ENCODE peak calls at places on chromosomes 12 and 14, in four cellular contexts. O is brain microvascular endothelial cell; F is AG09319; K is CD8-positive, alpha-beta T cell. A is an unnamed sample.
A peak's percentile ranks its signal among the peaks of the same experiment; 100 is the strongest.

GRCh38 chr14:70118064-70118463 is 70.7 kb downstream of the SLC8A3 start:
- DNase-seq in K (no peak), O (no peak), F (no peak), A (no peak)

GRCh38 chr12:40827923-40828592 is 135.8 kb downstream of the CNTN1 start:
- DNase-seq in K (no peak), F (no peak), O (no peak), A (no peak)

GRCh38 chr12:2378835-2379330 is 326.1 kb downstream of the CACNA1C start:
- DNase-seq in O (no peak), F (no peak), K (no peak), A (no peak)

GRCh38 chr12:685388-685787 is 22.1 kb upstream of the NINJ2 start:
- DNase-seq in O (peak; percentile 90), F (no peak), K (peak; percentile 90), A (no peak)

GRCh38 chr12:51705450-51705849 is 114.4 kb downstream of the SCN8A start:
- DNase-seq in O (no peak), F (no peak), K (no peak), A (no peak)

GRCh38 chr14:99131632-99132271 is 140.2 kb downstream of the BCL11B start:
- DNase-seq in O (no peak), F (no peak), K (no peak), A (no peak)

GRCh38 chr12:79692249-79692619 is 1.5 kb upstream of the PAWR start:
- DNase-seq in F (no peak), K (no peak), O (no peak), A (no peak)

GRCh38 chr12:117028254-117028653 is 71.0 kb downstream of the TESC start:
- DNase-seq in O (no peak), F (no peak), K (no peak), A (no peak)

GRCh38 chr12:104549820-104550480 is 93.2 kb downstream of the CHST11 start:
- DNase-seq in K (no peak), O (peak; percentile 27), F (no peak), A (no peak)

GRCh38 chr12:43711348-43711747 is 47.2 kb downstream of the PUS7L start:
- DNase-seq in F (no peak), O (no peak), K (no peak), A (no peak)

GRCh38 chr12:107404981-107405380 is 280.6 kb upstream of the PWP1 start:
- DNase-seq in F (no peak), K (no peak), O (peak; percentile 34), A (no peak)

GRCh38 chr12:92621312-92621711 is 81.5 kb upstream of the PLEKHG7 start:
- DNase-seq in K (no peak), O (no peak), F (no peak), A (no peak)

GRCh38 chr12:47990351-47991105 is 13.7 kb downstream of the COL2A1 start:
- DNase-seq in K (peak; percentile 63), F (no peak), O (no peak), A (no peak)

GRCh38 chr14:68333265-68333664 is 459.6 kb downstream of the ZFP36L1 start:
- DNase-seq in O (no peak), F (no peak), K (no peak), A (no peak)

GRCh38 chr12:44654641-44655625 is 221.2 kb downstream of the NELL2 start:
- DNase-seq in F (no peak), O (no peak), K (no peak), A (no peak)

GRCh38 chr14:50053935-50054334 is 62.4 kb downstream of the VCPKMT start:
- DNase-seq in O (no peak), F (no peak), K (no peak), A (no peak)

GRCh38 chr14:31950760-31951637 is 126.1 kb upstream of the ARHGAP5 start:
- DNase-seq in K (no peak), F (no peak), O (no peak), A (no peak)

GRCh38 chr14:100416921-100417451 is 93.8 kb downstream of the SLC25A47 start:
- DNase-seq in K (no peak), O (no peak), F (no peak), A (peak; percentile 57)

GRCh38 chr12:15856097-15856982 is 25.8 kb upstream of the STRAP start:
- DNase-seq in F (peak; percentile 45), O (peak; percentile 79), K (peak; percentile 39), A (no peak)

GRCh38 chr12:54232790-54233189 is 44.0 kb upstream of the SMUG1 start:
- DNase-seq in O (peak; percentile 35), F (no peak), K (no peak), A (peak; percentile 63)

GRCh38 chr12:1122803-1123202 is 131.8 kb downstream of the ERC1 start:
- DNase-seq in K (peak; percentile 83), O (no peak), F (no peak), A (no peak)

GRCh38 chr14:67762051-67762450 is 54.3 kb downstream of the ZFYVE26 start:
- DNase-seq in K (no peak), O (no peak), F (no peak), A (no peak)

GRCh38 chr14:55807992-55808391 is 228.0 kb downstream of the KTN1 start:
- DNase-seq in O (no peak), K (no peak), F (no peak), A (no peak)

GRCh38 chr12:20370001-20370381 is 1.7 kb downstream of the PDE3A start:
- DNase-seq in F (no peak), O (peak; percentile 20), K (no peak), A (no peak)

GRCh38 chr12:100857971-100858370 is 63.4 kb downstream of the ANO4 start:
- DNase-seq in F (no peak), K (no peak), O (no peak), A (no peak)

GRCh38 chr12:56723889-56724659 is 1.0 kb downstream of the NACA start:
- DNase-seq in K (no peak), O (peak; percentile 70), F (peak; percentile 67), A (peak; percentile 58)

GRCh38 chr14:94423465-94424056 is 29.0 kb downstream of the SERPINA11 start:
- DNase-seq in F (no peak), O (peak; percentile 68), K (no peak), A (no peak)

GRCh38 chr14:53670701-53671100 is 285.9 kb downstream of the BMP4 start:
- DNase-seq in K (no peak), F (no peak), O (peak; percentile 88), A (peak; percentile 33)

GRCh38 chr12:119249441-119249840 is 70.7 kb downstream of the HSPB8 start:
- DNase-seq in O (no peak), K (no peak), F (no peak), A (no peak)

GRCh38 chr14:75851574-75851866 is 130.3 kb downstream of the TGFB3 start:
- DNase-seq in O (no peak), K (no peak), F (no peak), A (no peak)

GRCh38 chr14:22510527-22511110 is 78.4 kb downstream of the DAD1 start:
- DNase-seq in O (peak; percentile 4), K (no peak), F (no peak), A (peak; percentile 79)

GRCh38 chr14:24367506-24368214 is at the start of gene NFATC4:
- DNase-seq in F (peak; percentile 97), O (peak; percentile 93), K (no peak), A (peak; percentile 87)

GRCh38 chr14:50906326-50906725 is 34.5 kb downstream of the ABHD12B start:
- DNase-seq in F (no peak), K (no peak), O (no peak), A (no peak)

GRCh38 chr14:26917086-26917485 is 319.3 kb upstream of the NOVA1 start:
- DNase-seq in O (no peak), K (no peak), F (peak; percentile 20), A (no peak)

GRCh38 chr14:74302160-74302628 is 540 bp downstream of the ABCD4 start:
- DNase-seq in O (peak; percentile 52), K (peak; percentile 38), F (peak; percentile 12), A (no peak)

GRCh38 chr14:103418508-103418818 is 33.2 kb downstream of the MARK3 start:
- DNase-seq in F (no peak), K (no peak), O (peak; percentile 66), A (peak; percentile 61)

GRCh38 chr12:43816168-43816567 is 10.1 kb upstream of the TWF1 start:
- DNase-seq in O (no peak), F (no peak), K (no peak), A (no peak)

GRCh38 chr14:96830946-96831345 is 33.8 kb downstream of the VRK1 start:
- DNase-seq in F (no peak), O (no peak), K (no peak), A (no peak)

GRCh38 chr14:87745507-87746118 is 247.4 kb downstream of the GALC start:
- DNase-seq in O (peak; percentile 0), K (no peak), F (no peak), A (no peak)
- TF ChIP-seq CTCF in O (peak; percentile 56), K (peak; percentile 55), F (peak; percentile 18), A (peak; percentile 61)

GRCh38 chr12:57776247-57776587 is 3.8 kb downstream of the EEF1AKMT3 start:
- DNase-seq in K (no peak), O (no peak), F (no peak), A (no peak)

GRCh38 chr12:57775044-57775443 is 2.6 kb downstream of the EEF1AKMT3 start:
- DNase-seq in K (no peak), O (no peak), F (no peak), A (no peak)

GRCh38 chr12:57777367-57777766 is 5.0 kb downstream of the EEF1AKMT3 start:
- DNase-seq in O (no peak), F (no peak), K (no peak), A (no peak)

GRCh38 chr12:57772429-57773322 is at the start of gene EEF1AKMT3:
- DNase-seq in O (peak; percentile 33), F (no peak), K (no peak), A (no peak)

GRCh38 chr12:57775563-57776246 is 3.3 kb downstream of the EEF1AKMT3 start:
- DNase-seq in F (no peak), O (no peak), K (no peak), A (no peak)
- TF ChIP-seq CTCF in F (no peak), O (no peak), K (no peak), A (no peak)

DNA sequence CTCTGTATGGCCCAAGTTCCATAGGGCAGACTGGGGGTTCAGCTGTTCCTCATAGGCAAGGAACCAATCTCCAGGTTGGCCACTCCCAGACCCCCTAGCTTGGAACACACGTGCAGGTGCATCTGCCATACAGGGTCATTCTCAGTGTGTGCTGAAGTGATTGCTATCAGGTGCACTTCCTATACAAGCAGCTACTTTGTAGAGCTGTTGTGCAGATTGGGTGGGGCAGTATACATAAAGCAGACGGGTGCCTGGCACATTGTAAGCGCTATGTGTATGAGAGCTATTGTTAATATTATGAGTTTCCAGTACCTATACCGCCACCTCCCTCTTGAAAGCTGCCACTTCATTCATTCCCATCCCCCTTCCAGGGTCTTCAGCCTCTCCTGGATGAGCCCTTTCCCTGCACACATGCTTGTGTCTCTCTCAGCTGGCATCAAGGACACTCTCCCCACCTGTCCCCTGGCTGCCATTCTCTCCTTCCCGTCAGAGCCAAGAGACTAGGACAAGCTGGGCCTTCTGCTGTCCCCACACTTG is 17.2 kb downstream of the IRF2BPL start:
- DNase-seq in K (no peak), F (no peak), O (no peak), A (no peak)
- TF ChIP-seq CTCF in K (no peak), F (no peak), O (no peak), A (no peak)

GRCh38 chr12:78584695-78585094 is 279.9 kb upstream of the SYT1 start:
- DNase-seq in F (no peak), K (no peak), O (no peak), A (no peak)
- TF ChIP-seq CTCF in F (peak; percentile 9), K (no peak), O (peak; percentile 57), A (peak; percentile 16)

A was measured in AG04449.